ENCODE peak calls at places on chromosomes 16 and 17, in four cellular contexts. A is Caco-2, M is mesothelial cell of epicardium, L is osteocyte. R is an unnamed sample.

GRCh38 chr16:13909872-13910303 is 10.1 kb upstream of the ERCC4 start:
- DNase-seq in A (no peak), L (no peak), M (no peak), R (peak)

GRCh38 chr17:79174905-79175856 is 100.6 kb downstream of the ENGASE start:
- DNase-seq in M (no peak), L (no peak), A (no peak), R (no peak)

GRCh38 chr16:3651461-3652372 is 2.8 kb upstream of the DNASE1 start:
- DNase-seq in M (no peak), A (no peak), L (peak), R (no peak)

GRCh38 chr17:4852504-4853075 is 19.4 kb downstream of the MINK1 start:
- DNase-seq in A (no peak), M (no peak), L (no peak), R (peak)

GRCh38 chr16:86405319-86405718 is 105.0 kb upstream of the FOXF1 start:
- DNase-seq in A (no peak), L (no peak), M (no peak), R (no peak)

GRCh38 chr17:64773836-64774761 is 112.0 kb upstream of the SMURF2 start:
- DNase-seq in M (no peak), A (peak), L (peak), R (peak)

GRCh38 chr17:10052414-10052813 is 146.0 kb downstream of the GAS7 start:
- DNase-seq in M (no peak), L (no peak), A (no peak), R (no peak)

GRCh38 chr16:52825882-52826281 is 226.8 kb downstream of the CHD9NB start:
- DNase-seq in L (no peak), A (no peak), M (no peak), R (no peak)

GRCh38 chr17:16407911-16408588 is 7.3 kb upstream of the TRPV2 start:
- DNase-seq in A (no peak), L (no peak), M (peak), R (peak)

GRCh38 chr17:58054641-58055040 is 28.6 kb upstream of the DYNLL2 start:
- DNase-seq in L (no peak), M (no peak), A (no peak), R (no peak)

GRCh38 chr17:4703330-4703691 is 626 bp downstream of the PELP1 start:
- DNase-seq in L (no peak), A (no peak), M (no peak), R (no peak)

GRCh38 chr17:15414502-15415348 is 52.7 kb downstream of the CDRT4 start:
- DNase-seq in L (no peak), A (no peak), M (no peak), R (no peak)

GRCh38 chr17:77428901-77429734 is 288.3 kb downstream of the SEC14L1 start:
- DNase-seq in L (no peak), A (no peak), M (no peak), R (no peak)

GRCh38 chr16:76932541-76933211 is 258.3 kb upstream of the MON1B start:
- DNase-seq in L (no peak), A (no peak), M (no peak), R (no peak)

GRCh38 chr17:64133546-64134215 is 3.7 kb upstream of the ERN1 start:
- DNase-seq in A (peak), L (peak), M (no peak), R (peak)

GRCh38 chr17:2950846-2951245 is 112.6 kb downstream of the OR1D5 start:
- DNase-seq in M (no peak), L (no peak), A (no peak), R (no peak)

GRCh38 chr17:13671771-13672170 is 70.0 kb upstream of the HS3ST3A1 start:
- DNase-seq in L (no peak), A (no peak), M (no peak), R (no peak)

GRCh38 chr17:31249742-31250141 is 47.3 kb downstream of the OMG start:
- DNase-seq in M (no peak), A (no peak), L (no peak), R (no peak)

GRCh38 chr16:66678314-66678713 is 18.2 kb downstream of the CMTM4 start:
- DNase-seq in L (no peak), M (no peak), A (no peak), R (no peak)

GRCh38 chr16:88068476-88069396 is 117.5 kb downstream of the BANP start:
- DNase-seq in M (peak), L (no peak), A (no peak), R (no peak)
- TF ChIP-seq CTCF in M (no peak), L (no peak), A (no peak), R (no peak)

GRCh38 chr17:54269886-54270285 is 447.2 kb downstream of the KIF2B start:
- DNase-seq in L (no peak), M (no peak), A (no peak), R (no peak)
- TF ChIP-seq CTCF in L (no peak), M (no peak), A (no peak), R (no peak)

GRCh38 chr16:24837969-24838368 is 7.8 kb upstream of the SLC5A11 start:
- DNase-seq in L (no peak), A (no peak), M (no peak), R (no peak)

GRCh38 chr16:24838554-24839266 is 7.1 kb upstream of the SLC5A11 start:
- DNase-seq in L (no peak), A (no peak), M (no peak), R (peak)

GRCh38 chr16:24833352-24833751 is 12.4 kb upstream of the SLC5A11 start:
- DNase-seq in M (no peak), L (no peak), A (no peak), R (no peak)

GRCh38 chr16:24836836-24837235 is 8.9 kb upstream of the SLC5A11 start:
- DNase-seq in A (no peak), M (no peak), L (no peak), R (no peak)

DNA sequence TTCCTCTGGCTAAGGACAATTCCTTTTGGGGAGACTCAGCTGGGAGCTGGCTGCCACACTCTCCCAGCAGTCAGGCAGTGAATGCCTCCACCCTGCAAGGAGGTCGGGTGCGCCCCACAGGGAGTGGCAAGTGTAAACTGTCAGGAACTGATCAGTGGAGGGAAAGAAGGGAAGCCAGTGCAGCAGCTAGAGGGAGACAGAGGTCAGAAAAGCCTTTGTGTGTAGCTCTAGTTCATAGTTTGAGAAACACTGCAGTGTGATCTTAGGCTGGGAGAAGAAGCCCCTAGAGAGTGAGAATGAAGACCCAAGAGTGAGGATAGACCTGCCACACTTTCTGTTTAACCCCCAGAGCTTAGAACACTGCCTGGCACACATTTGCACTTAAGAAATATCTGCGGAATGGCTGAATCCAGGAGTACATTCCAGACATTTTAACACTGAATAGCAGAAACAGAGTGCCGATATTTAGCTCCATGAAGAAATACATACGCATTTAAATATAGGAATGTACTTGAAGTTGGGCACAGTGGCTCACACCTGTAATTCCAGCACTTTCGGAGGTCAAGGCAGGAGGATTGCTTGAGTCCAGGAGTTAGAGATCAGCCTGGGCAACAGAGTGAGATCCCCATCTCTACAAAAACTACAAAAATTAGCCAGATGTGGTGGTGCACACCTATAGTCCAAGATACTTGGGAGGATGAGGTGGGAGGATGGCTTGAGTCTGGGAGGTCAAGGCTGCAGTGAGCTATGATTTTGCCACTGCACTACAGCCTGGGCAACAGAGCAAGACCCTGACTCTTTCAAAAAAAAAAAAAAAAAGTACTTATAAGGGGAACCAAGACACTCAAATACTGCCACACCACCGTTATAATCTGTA is 11.1 kb upstream of the SLC5A11 start:
- DNase-seq in L (no peak), M (no peak), A (peak), R (peak)
- TF ChIP-seq CTCF in L (peak), M (no peak), A (peak), R (peak)

DNA sequence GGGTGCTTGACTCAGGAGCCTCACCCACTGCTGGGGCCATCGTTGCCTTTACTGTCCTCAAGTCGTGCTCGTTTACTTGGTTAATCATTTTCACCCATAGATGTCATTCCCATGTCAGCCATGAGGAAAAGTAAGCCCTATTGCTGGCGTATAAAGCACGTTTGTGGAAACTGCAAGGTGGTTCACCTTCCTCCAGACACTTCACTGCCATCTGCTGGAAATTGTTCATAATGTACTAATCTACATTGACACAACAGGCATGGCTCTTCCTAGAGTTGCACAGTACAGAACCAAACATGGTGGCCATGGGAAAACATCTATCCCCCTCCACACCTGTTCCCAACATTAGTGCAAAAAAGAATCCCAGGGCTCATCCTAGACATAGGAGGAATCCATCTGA is 116.6 kb downstream of the ZNF18 start:
- DNase-seq in M (no peak), L (no peak), A (peak), R (no peak)
- TF ChIP-seq CTCF in M (no peak), L (no peak), A (no peak), R (no peak)

R was measured in fibroblast of villous mesenchyme.